ENCODE peak calls at places on chromosomes 1 and 21, in seven cellular contexts. M, B, P, Y, U, X and L are unnamed samples.
A peak's percentile ranks its signal among the peaks of the same experiment; 100 is the strongest.

GRCh38 chr1:3439346-3439745 is 15.1 kb upstream of the ARHGEF16 start:
- DNase-seq in M (no peak), B (no peak), P (no peak), U (no peak), X (no peak), Y (no peak), L (no peak)

GRCh38 chr1:184656221-184656620 is 98.4 kb downstream of the EDEM3 start:
- DNase-seq in B (no peak), U (no peak), M (no peak), X (no peak), P (no peak), Y (no peak), L (no peak)

GRCh38 chr1:8217011-8217711 is 100.8 kb upstream of the SLC45A1 start:
- DNase-seq in M (no peak), B (no peak), P (no peak), U (peak; percentile 5), X (no peak), Y (no peak), L (peak; percentile 33)

GRCh38 chr1:196535727-196536126 is 72.5 kb downstream of the KCNT2 start:
- DNase-seq in U (no peak), P (no peak), B (no peak), X (no peak), Y (no peak), M (peak; percentile 21), L (no peak)

GRCh38 chr1:55584521-55585401 is 369.6 kb upstream of the USP24 start:
- DNase-seq in Y (no peak), X (no peak), B (no peak), U (no peak), M (peak; percentile 65), P (no peak), L (no peak)

GRCh38 chr1:100441651-100442050 is 89.3 kb downstream of the CDC14A start:
- DNase-seq in X (no peak), M (no peak), P (no peak), Y (no peak), B (no peak), U (no peak), L (no peak)

GRCh38 chr1:22780696-22781095 is 70.1 kb downstream of the EPHB2 start:
- DNase-seq in X (no peak), M (no peak), B (no peak), U (no peak), Y (no peak), P (peak; percentile 47), L (peak; percentile 20)

GRCh38 chr1:184791199-184791935 is 36.7 kb upstream of the EDEM3 start:
- DNase-seq in B (peak; percentile 15), M (no peak), Y (no peak), U (no peak), X (no peak), P (no peak), L (no peak)

GRCh38 chr1:77542784-77543183 is 139.7 kb downstream of the ZZZ3 start:
- DNase-seq in P (no peak), U (no peak), B (no peak), X (no peak), Y (peak; percentile 39), M (peak; percentile 38), L (no peak)

GRCh38 chr1:11314959-11315358 is 42.0 kb downstream of the UBIAD1 start:
- DNase-seq in B (no peak), P (no peak), Y (no peak), U (peak; percentile 11), X (no peak), M (no peak), L (no peak)

GRCh38 chr1:234583755-234584430 is 26.1 kb downstream of the IRF2BP2 start:
- DNase-seq in Y (no peak), M (peak; percentile 30), X (no peak), B (no peak), P (no peak), U (no peak), L (no peak)

GRCh38 chr1:115829023-115829674 is 11.8 kb downstream of the NHLH2 start:
- DNase-seq in P (peak; percentile 57), M (peak; percentile 95), U (no peak), Y (no peak), B (peak; percentile 27), X (peak; percentile 38), L (peak; percentile 29)

GRCh38 chr1:25543425-25544242 is at the start of gene LDLRAP1:
- DNase-seq in X (peak; percentile 56), B (peak; percentile 8), Y (peak; percentile 5), M (peak; percentile 72), P (peak; percentile 87), U (peak; percentile 72), L (peak; percentile 83)

GRCh38 chr21:34537838-34538237 is 25.8 kb upstream of the KCNE1 start:
- DNase-seq in Y (no peak), U (no peak), P (no peak), B (no peak), X (no peak), M (no peak), L (no peak)

GRCh38 chr1:32867671-32868070 is 3.0 kb downstream of the FNDC5 start:
- DNase-seq in M (no peak), U (no peak), B (no peak), Y (no peak), P (no peak), X (no peak), L (no peak)

GRCh38 chr1:246110343-246111219 is 396.5 kb downstream of the SMYD3 start:
- DNase-seq in B (peak; percentile 10), Y (no peak), U (no peak), M (no peak), X (peak; percentile 61), P (no peak), L (peak; percentile 21)

GRCh38 chr1:240126821-240127220 is 35.1 kb downstream of the FMN2 start:
- DNase-seq in X (no peak), Y (no peak), U (no peak), M (no peak), P (no peak), B (no peak), L (no peak)

GRCh38 chr1:103416681-103417318 is 108.7 kb upstream of the RNPC3 start:
- DNase-seq in U (no peak), B (no peak), M (peak; percentile 28), X (no peak), P (no peak), Y (no peak), L (no peak)

GRCh38 chr1:62064831-62065230 is 129.8 kb upstream of the L1TD1 start:
- DNase-seq in Y (no peak), P (no peak), U (no peak), B (no peak), X (no peak), M (no peak), L (no peak)

GRCh38 chr1:41658444-41659158 is 174.1 kb upstream of the EDN2 start:
- DNase-seq in M (no peak), P (peak; percentile 51), B (no peak), U (peak; percentile 30), X (peak; percentile 24), Y (peak; percentile 68), L (no peak)

GRCh38 chr1:201291917-201292316 is 8.6 kb downstream of the PKP1 start:
- DNase-seq in P (no peak), Y (no peak), U (no peak), X (no peak), M (no peak), B (no peak), L (no peak)

GRCh38 chr1:175673236-175674150 is 69.9 kb downstream of the TNR start:
- DNase-seq in P (no peak), Y (no peak), U (no peak), B (no peak), M (no peak), X (no peak), L (no peak)

GRCh38 chr1:221849897-221850296 is 108.0 kb upstream of the DUSP10 start:
- DNase-seq in B (no peak), Y (no peak), P (no peak), X (no peak), M (no peak), U (no peak), L (no peak)

GRCh38 chr1:78176448-78176847 is 130.7 kb downstream of the GIPC2 start:
- DNase-seq in P (no peak), U (no peak), X (peak; percentile 48), M (peak; percentile 96), B (peak; percentile 69), Y (no peak), L (peak; percentile 57)

GRCh38 chr1:220894025-220894923 is 15.0 kb downstream of the HLX start:
- DNase-seq in X (no peak), U (no peak), M (no peak), B (no peak), Y (no peak), P (peak; percentile 30), L (no peak)